ENCODE peak calls at places on chromosomes 7 and 10, in eight cellular contexts. N is cardiac muscle cell, P is coronary artery, J is AG09319, S is mammary epithelial cell, G is endothelial cell, L is mucosa of descending colon, M is glutamatergic neuron. Y is an unnamed sample.

GRCh38 chr10:34018129-34018528 is 683.7 kb upstream of the NRP1 start:
- DNase-seq in L (no peak), G (no peak), M (no peak), J (no peak), S (no peak), N (no peak), P (no peak), Y (no peak)

GRCh38 chr7:101518348-101518747 is 110.7 kb downstream of the MYL10 start:
- DNase-seq in N (no peak), P (no peak), J (peak), M (no peak), S (no peak), G (no peak), L (no peak), Y (peak)

GRCh38 chr10:84685047-84685660 is 356.8 kb downstream of the CCSER2 start:
- DNase-seq in S (peak), L (no peak), N (no peak), M (no peak), P (peak), G (no peak), J (no peak), Y (no peak)

GRCh38 chr7:154869436-154869835 is 133.5 kb downstream of the PAXIP1 start:
- DNase-seq in L (no peak), J (no peak), N (no peak), P (no peak), G (no peak), M (no peak), S (no peak), Y (no peak)

GRCh38 chr7:47582748-47583740 is 1.1 kb upstream of the TNS3 start:
- DNase-seq in M (no peak), L (no peak), J (no peak), G (no peak), N (no peak), S (no peak), P (peak), Y (no peak)

GRCh38 chr10:110052911-110053310 is 45.1 kb downstream of the ADD3 start:
- DNase-seq in S (no peak), P (no peak), G (no peak), L (no peak), N (no peak), J (no peak), M (no peak), Y (no peak)

GRCh38 chr10:88553116-88553752 is 29.9 kb downstream of the RNLS start:
- DNase-seq in M (peak), L (peak), N (peak), G (peak), J (peak), P (no peak), S (peak), Y (peak)

GRCh38 chr7:89837515-89837914 is 316.8 kb upstream of the STEAP1 start:
- DNase-seq in P (no peak), S (peak), L (no peak), M (no peak), N (no peak), G (no peak), J (no peak), Y (no peak)

GRCh38 chr7:6162650-6163366 is 109.6 kb downstream of the CYTH3 start:
- DNase-seq in P (peak), N (no peak), G (no peak), L (no peak), S (no peak), M (no peak), J (no peak), Y (no peak)

GRCh38 chr10:46267132-46267985 is 19.4 kb upstream of the ANTXRL start:
- DNase-seq in P (no peak), L (no peak), N (no peak), J (no peak), G (no peak), S (no peak), M (no peak), Y (no peak)

GRCh38 chr10:97914837-97915211 is 65.2 kb downstream of the GOLGA7B start:
- DNase-seq in J (peak), S (peak), P (no peak), M (peak), N (peak), L (peak), G (peak), Y (peak)

GRCh38 chr10:78438094-78438906 is 404.6 kb downstream of the RPS24 start:
- DNase-seq in P (no peak), L (no peak), J (no peak), G (no peak), N (no peak), M (no peak), S (no peak), Y (no peak)

GRCh38 chr10:102773320-102773719 is 29.6 kb downstream of the WBP1L start:
- DNase-seq in P (no peak), L (no peak), N (no peak), J (no peak), G (no peak), M (no peak), S (no peak), Y (no peak)

GRCh38 chr10:63429280-63429679 is 36.5 kb downstream of the JMJD1C start:
- DNase-seq in S (peak), M (no peak), J (no peak), P (no peak), L (no peak), G (no peak), N (no peak), Y (no peak)

GRCh38 chr10:69974551-69975155 is 78.0 kb upstream of the MACROH2A2 start:
- DNase-seq in M (no peak), G (no peak), L (no peak), N (peak), P (no peak), S (no peak), J (peak), Y (no peak)

GRCh38 chr7:1767524-1767923 is 97.4 kb downstream of the ELFN1 start:
- DNase-seq in J (no peak), P (no peak), N (peak), L (no peak), G (no peak), M (no peak), S (no peak), Y (no peak)

GRCh38 chr10:3780766-3781457 is 4.1 kb downstream of the KLF6 start:
- DNase-seq in P (peak), N (no peak), G (no peak), J (no peak), L (no peak), S (peak), M (no peak), Y (no peak)

GRCh38 chr7:135517060-135517459 is 7.2 kb upstream of the CNOT4 start:
- DNase-seq in N (no peak), M (no peak), S (no peak), G (no peak), P (no peak), J (no peak), L (no peak), Y (no peak)

GRCh38 chr7:40733578-40733977 is 598.8 kb downstream of the SUGCT start:
- DNase-seq in S (no peak), N (no peak), G (no peak), L (no peak), M (no peak), P (no peak), J (no peak), Y (no peak)

GRCh38 chr10:50421026-50421719 is 169.9 kb upstream of the ASAH2 start:
- DNase-seq in N (peak), M (peak), P (no peak), S (peak), J (no peak), G (peak), L (no peak), Y (peak)

GRCh38 chr10:126080879-126081331 is 184.5 kb downstream of the FANK1 start:
- DNase-seq in M (no peak), G (no peak), S (no peak), N (no peak), J (no peak), L (no peak), P (no peak), Y (no peak)

GRCh38 chr10:32237644-32238345 is 109.2 kb downstream of the EPC1 start:
- DNase-seq in L (no peak), S (peak), N (no peak), M (no peak), G (no peak), J (peak), P (no peak), Y (no peak)

GRCh38 chr10:26528715-26529393 is 90.7 kb downstream of the APBB1IP start:
- DNase-seq in M (no peak), N (no peak), J (no peak), P (no peak), L (no peak), G (no peak), S (no peak), Y (no peak)

GRCh38 chr7:11373546-11374142 is 400.0 kb downstream of the PHF14 start:
- DNase-seq in S (peak), G (no peak), N (peak), L (no peak), M (no peak), J (no peak), P (no peak), Y (no peak)

GRCh38 chr10:92740762-92741161 is 51.0 kb downstream of the HHEX start:
- DNase-seq in P (no peak), G (no peak), S (no peak), M (no peak), J (no peak), L (no peak), N (no peak), Y (no peak)

GRCh38 chr7:82925331-82925730 is 237.4 kb downstream of the PCLO start:
- DNase-seq in L (no peak), P (no peak), M (no peak), N (no peak), G (no peak), S (no peak), J (no peak), Y (no peak)

GRCh38 chr10:132571565-132572544 is 34.3 kb downstream of the INPP5A start:
- DNase-seq in G (no peak), L (peak), S (peak), J (no peak), M (peak), P (no peak), N (peak), Y (peak)

GRCh38 chr7:55309040-55309991 is 55.8 kb upstream of the LANCL2 start:
- DNase-seq in L (no peak), G (no peak), M (no peak), P (no peak), N (no peak), J (no peak), S (no peak), Y (no peak)

GRCh38 chr7:80324032-80324431 is 187.8 kb downstream of the GNAT3 start:
- DNase-seq in G (no peak), P (no peak), S (peak), J (no peak), L (no peak), M (no peak), N (no peak), Y (no peak)

GRCh38 chr7:10412426-10413019 is 561.1 kb upstream of the PHF14 start:
- DNase-seq in J (no peak), L (no peak), S (peak), M (peak), G (peak), N (peak), P (no peak), Y (peak)

GRCh38 chr7:157703131-157703530 is 366.3 kb downstream of the DNAJB6 start:
- DNase-seq in S (no peak), N (no peak), J (no peak), P (peak), M (no peak), L (no peak), G (no peak), Y (no peak)

GRCh38 chr7:70506463-70506862 is 625.5 kb upstream of the GALNT17 start:
- DNase-seq in P (no peak), M (peak), G (peak), N (peak), J (no peak), L (no peak), S (no peak), Y (peak)

GRCh38 chr7:28904539-28905143 is 53.5 kb downstream of the TRIL start:
- DNase-seq in L (no peak), S (no peak), P (no peak), J (no peak), M (no peak), N (no peak), G (no peak), Y (no peak)

GRCh38 chr7:112888781-112889180 is 98.6 kb upstream of the TMEM168 start:
- DNase-seq in P (no peak), M (no peak), L (no peak), J (no peak), N (no peak), S (no peak), G (no peak), Y (no peak)

GRCh38 chr7:135291809-135292253 is 58.2 kb downstream of the STRA8 start:
- DNase-seq in S (peak), N (no peak), M (no peak), G (no peak), J (no peak), L (no peak), P (no peak), Y (no peak)

GRCh38 chr10:123140164-123140982 is 4.6 kb downstream of the HMX3 start:
- DNase-seq in P (no peak), G (no peak), N (no peak), S (no peak), J (no peak), L (no peak), M (peak), Y (peak)

GRCh38 chr10:57961487-57961886 is 306.2 kb downstream of the IPMK start:
- DNase-seq in N (no peak), P (no peak), G (no peak), M (no peak), L (no peak), S (no peak), J (no peak), Y (no peak)

GRCh38 chr10:55163388-55163972 is 362.4 kb upstream of the PCDH15 start:
- DNase-seq in S (no peak), J (no peak), P (no peak), L (no peak), M (no peak), G (no peak), N (no peak), Y (no peak)

GRCh38 chr7:155576900-155577508 is 30.6 kb upstream of the CNPY1 start:
- DNase-seq in S (no peak), G (no peak), J (no peak), N (no peak), P (no peak), M (no peak), L (peak), Y (no peak)

GRCh38 chr7:88610942-88611341 is 148.6 kb upstream of the ZNF804B start:
- DNase-seq in N (no peak), J (no peak), P (no peak), S (no peak), G (no peak), L (no peak), M (no peak), Y (no peak)

GRCh38 chr7:88615336-88615735 is 144.2 kb upstream of the ZNF804B start:
- DNase-seq in G (no peak), M (no peak), P (no peak), N (no peak), S (no peak), L (no peak), J (no peak), Y (no peak)

DNA sequence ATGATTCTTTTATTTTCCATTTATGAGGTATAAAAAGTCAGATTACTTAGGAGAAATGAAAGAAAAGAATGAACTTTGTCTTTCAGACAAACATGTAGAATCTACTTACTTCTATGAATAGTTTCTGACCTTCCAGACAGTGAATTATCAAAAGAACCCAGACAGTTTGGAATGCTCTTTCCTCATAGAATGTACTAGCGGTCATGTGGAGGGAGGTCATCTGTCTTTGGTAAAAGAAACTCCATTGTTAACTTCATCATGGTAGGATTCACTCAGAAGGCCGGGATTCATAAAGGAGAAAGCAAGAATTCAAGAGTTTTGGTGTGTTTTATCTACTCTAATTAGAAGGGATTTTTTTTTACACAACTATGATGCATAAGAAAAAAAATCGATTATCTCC is 144.8 kb upstream of the ZNF804B start:
- DNase-seq in M (no peak), P (no peak), J (no peak), G (no peak), L (no peak), S (no peak), N (no peak), Y (no peak)
- TF ChIP-seq CTCF in M (no peak), P (no peak), J (no peak), G (no peak), L (no peak), S (no peak), N (no peak), Y (no peak)

DNA sequence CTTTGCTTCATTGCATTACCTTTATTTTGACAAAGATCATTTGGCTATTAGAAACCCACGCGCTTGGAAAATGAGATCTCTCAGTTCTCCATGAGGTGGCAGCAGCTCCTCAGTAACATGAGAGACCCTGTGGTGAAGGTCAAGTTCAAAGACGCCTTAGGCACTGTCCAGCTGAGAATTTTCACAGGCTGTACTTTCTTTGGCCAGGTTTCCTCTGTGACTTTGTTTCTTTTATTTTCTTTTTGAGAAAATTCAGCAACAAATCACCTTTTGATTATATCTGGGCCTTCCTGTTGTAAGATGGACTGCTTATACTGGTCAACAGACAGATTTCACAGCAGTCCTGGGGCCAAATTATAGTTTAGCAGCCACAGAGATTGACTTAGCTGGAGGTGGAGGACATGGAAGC is 54.5 kb downstream of the RAB18 start:
- DNase-seq in L (no peak), N (peak), S (peak), G (peak), J (peak), M (peak), P (no peak), Y (peak)
- TF ChIP-seq CTCF in L (peak), N (peak), S (peak), G (peak), J (peak), M (peak), P (peak), Y (peak)

DNA sequence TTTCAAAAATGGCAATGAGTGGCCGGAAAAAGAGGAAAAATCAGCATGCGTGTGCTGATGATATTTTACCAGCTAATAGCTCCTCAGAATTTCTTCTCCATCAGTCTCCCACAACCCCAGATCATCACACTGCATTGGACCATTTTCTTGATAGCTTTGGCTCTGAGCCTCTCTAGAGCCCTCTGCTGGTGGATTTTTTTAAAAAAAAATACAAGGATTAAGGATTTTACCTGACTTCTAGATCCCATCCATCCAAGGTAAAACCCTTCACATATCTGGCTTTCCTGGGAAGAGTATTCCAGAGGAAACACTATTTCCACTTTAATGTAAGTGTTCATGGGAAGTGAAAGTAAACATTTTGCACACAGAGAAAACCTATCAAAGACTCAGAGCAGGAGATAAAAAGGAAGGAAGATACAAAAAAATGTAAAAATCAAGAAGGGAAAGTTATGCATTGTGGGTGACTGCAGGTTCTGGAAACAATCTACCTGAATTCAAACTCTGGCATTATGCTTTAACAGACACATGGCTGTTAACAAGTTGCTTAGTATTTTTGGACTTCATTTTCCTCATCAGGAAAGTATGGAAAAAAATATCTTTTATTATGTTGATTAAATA is 380.9 kb downstream of the LRRTM3 start:
- DNase-seq in P (no peak), G (no peak), J (no peak), S (peak), M (no peak), L (no peak), N (peak), Y (no peak)
- TF ChIP-seq CTCF in P (peak), G (peak), J (peak), S (peak), M (peak), L (no peak), N (peak), Y (peak)

DNA sequence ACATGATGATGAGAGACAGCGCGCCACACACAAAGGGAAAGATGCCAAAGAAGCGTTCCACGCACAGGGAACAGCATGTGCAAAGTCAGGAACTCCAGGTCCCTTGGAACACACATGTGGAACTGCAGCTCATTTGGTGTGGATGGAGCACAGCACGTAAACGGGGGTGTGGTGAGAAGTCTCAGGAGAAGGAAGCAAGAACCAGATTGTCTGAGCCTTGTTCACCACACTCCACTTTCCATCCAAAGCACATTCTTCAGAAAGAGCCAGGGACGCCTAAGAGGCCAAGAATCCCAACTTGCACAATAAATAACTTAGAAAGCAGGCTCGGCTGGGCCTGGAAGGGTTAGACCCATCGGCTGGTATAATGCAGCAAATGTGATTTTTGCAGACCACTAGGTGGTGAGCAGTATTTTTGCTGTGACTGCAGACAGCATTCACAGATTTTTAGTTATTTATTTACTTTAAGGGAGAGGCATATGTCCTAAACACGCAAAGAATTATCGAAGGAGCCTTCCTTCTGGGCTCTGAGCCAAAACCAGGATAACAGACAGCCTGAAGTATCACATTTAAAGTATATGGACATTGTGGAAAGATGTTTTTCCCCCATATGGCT is 27.9 kb upstream of the ASCC1 start:
- DNase-seq in N (no peak), L (peak), S (peak), M (no peak), G (no peak), J (peak), P (peak), Y (no peak)
- TF ChIP-seq CTCF in N (peak), L (no peak), S (peak), M (no peak), G (no peak), J (peak), P (no peak), Y (no peak)

DNA sequence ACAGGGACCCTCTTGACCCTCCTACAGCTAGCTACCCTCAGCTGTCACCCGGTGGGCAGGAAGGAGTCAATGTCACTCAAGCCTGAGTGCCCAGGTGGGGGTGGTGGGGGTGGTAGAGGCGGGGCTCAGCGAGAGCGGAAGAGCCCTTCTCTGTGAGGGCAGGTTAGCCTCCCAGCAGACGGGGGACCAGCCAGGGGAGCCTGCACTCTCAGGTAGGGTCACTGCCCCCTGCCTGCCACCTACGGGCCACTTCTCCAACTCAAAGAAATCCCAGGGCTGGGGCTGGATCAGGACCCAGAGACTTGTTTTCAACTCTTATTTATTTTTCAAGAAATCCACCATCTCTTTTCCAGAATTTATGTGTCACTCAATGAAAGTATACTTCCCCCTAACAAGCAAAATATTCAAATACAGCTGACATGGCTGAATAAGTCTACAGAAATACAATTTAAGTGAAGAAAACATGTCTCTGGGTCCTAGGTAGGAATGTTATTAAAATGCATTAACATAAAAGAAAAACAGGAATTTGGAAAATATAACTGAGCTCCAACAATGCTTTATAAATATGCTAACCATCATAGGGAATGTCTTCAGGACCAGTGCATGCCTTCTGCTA is 63.4 kb upstream of the DDC start:
- DNase-seq in M (no peak), N (peak), L (no peak), G (no peak), S (no peak), J (no peak), P (no peak), Y (no peak)
- TF ChIP-seq CTCF in M (no peak), N (no peak), L (no peak), G (no peak), S (no peak), J (no peak), P (no peak), Y (no peak)